ENCODE peak calls at places on chromosomes 3 and 15, in eight cellular contexts. R is stimulated activated CD8-positive, alpha-beta memory T cell treated with anti-CD3 and anti-CD28 coated beads, Interleukin-4, amount 100 ng/mL, for 48 hours; A is HT-29; E is NCI-H524 treated with DMSO at 0.1 percent for 48 hours; Q is cardiac muscle cell; B is adipocyte; P is activated gamma-delta T cell; C is HTR-8/SVneo. D is an unnamed sample.

GRCh38 chr15:89615135-89615534 is 39.9 kb downstream of the TICRR start:
- DNase-seq in B (no peak), R (no peak), Q (no peak), A (no peak), E (no peak), C (no peak), P (no peak), D (no peak)

GRCh38 chr3:45795882-45796765 is at the start of gene SLC6A20:
- DNase-seq in R (peak), Q (no peak), B (peak), P (peak), E (no peak), A (no peak), C (no peak), D (peak)

GRCh38 chr15:96326551-96327154 is 3.8 kb upstream of the NR2F2 start:
- DNase-seq in E (peak), R (no peak), B (peak), C (no peak), P (no peak), A (peak), Q (peak), D (no peak)

GRCh38 chr3:188948658-188949400 is 222.9 kb upstream of the TPRG1 start:
- DNase-seq in P (no peak), B (peak), Q (peak), E (no peak), A (peak), C (no peak), R (no peak), D (peak)

GRCh38 chr15:73317651-73318462 is 50.9 kb downstream of the HCN4 start:
- DNase-seq in E (no peak), B (no peak), P (no peak), A (no peak), Q (no peak), C (no peak), R (no peak), D (no peak)

GRCh38 chr3:10322355-10322715 is 1.4 kb upstream of the SEC13 start:
- DNase-seq in C (peak), Q (no peak), R (no peak), P (no peak), A (peak), B (no peak), E (no peak), D (peak)

GRCh38 chr15:62708470-62708869 is 334.1 kb upstream of the TPM1 start:
- DNase-seq in E (no peak), A (no peak), R (no peak), Q (no peak), B (no peak), P (no peak), C (no peak), D (no peak)

GRCh38 chr3:179330438-179330837 is 7.6 kb downstream of the ZNF639 start:
- DNase-seq in B (no peak), Q (no peak), C (no peak), R (no peak), P (no peak), A (no peak), E (no peak), D (no peak)

GRCh38 chr3:50171540-50172301 is 16.6 kb downstream of the SEMA3F start:
- DNase-seq in C (no peak), A (peak), B (no peak), E (no peak), R (no peak), P (no peak), Q (no peak), D (peak)

GRCh38 chr3:13650210-13651056 is 101.5 kb downstream of the FBLN2 start:
- DNase-seq in R (peak), C (peak), Q (peak), A (peak), P (peak), B (peak), E (no peak), D (peak)

GRCh38 chr3:95521396-95521795 is 1293.0 kb upstream of the EPHA6 start:
- DNase-seq in A (peak), B (no peak), E (no peak), R (no peak), C (no peak), Q (no peak), P (no peak), D (no peak)

GRCh38 chr15:90680371-90680935 is 36.7 kb upstream of the BLM start:
- DNase-seq in B (peak), R (no peak), Q (peak), P (no peak), C (peak), E (no peak), A (no peak), D (no peak)

GRCh38 chr15:62649793-62650420 is 392.6 kb upstream of the TPM1 start:
- DNase-seq in R (peak), A (no peak), P (no peak), E (no peak), C (no peak), Q (peak), B (peak), D (no peak)

GRCh38 chr3:107942244-107942643 is 148.6 kb downstream of the CD47 start:
- DNase-seq in A (no peak), E (no peak), C (no peak), P (no peak), R (peak), Q (no peak), B (no peak), D (no peak)

GRCh38 chr15:50753463-50753862 is 12.0 kb downstream of the SPPL2A start:
- DNase-seq in E (no peak), B (no peak), C (no peak), P (no peak), R (no peak), Q (peak), A (no peak), D (no peak)

GRCh38 chr3:155326901-155327300 is 33.4 kb upstream of the STRIT1 start:
- DNase-seq in P (no peak), B (no peak), C (no peak), R (no peak), E (no peak), A (no peak), Q (no peak), D (no peak)

GRCh38 chr3:145807990-145808389 is 353.0 kb downstream of the PLOD2 start:
- DNase-seq in A (peak), B (peak), P (no peak), E (no peak), C (no peak), R (no peak), Q (peak), D (no peak)

GRCh38 chr3:134348524-134348923 is 25.7 kb downstream of the AMOTL2 start:
- DNase-seq in E (no peak), B (peak), R (no peak), C (no peak), P (no peak), A (peak), Q (no peak), D (peak)

GRCh38 chr3:32392530-32393302 is 1.1 kb downstream of the CMTM7 start:
- DNase-seq in P (no peak), R (peak), B (peak), A (peak), Q (peak), C (peak), E (no peak), D (no peak)

GRCh38 chr15:74954515-74954914 is 2.1 kb downstream of the RPP25 start:
- DNase-seq in C (no peak), Q (peak), P (no peak), A (no peak), B (peak), E (no peak), R (no peak), D (no peak)

GRCh38 chr3:81887448-81887847 is 126.0 kb upstream of the GBE1 start:
- DNase-seq in B (no peak), P (no peak), R (no peak), Q (no peak), C (no peak), E (no peak), A (no peak), D (no peak)

GRCh38 chr15:27601239-27601942 is 497.7 kb downstream of the OCA2 start:
- DNase-seq in P (no peak), A (no peak), B (no peak), E (no peak), Q (no peak), C (no peak), R (no peak), D (no peak)

GRCh38 chr15:89958107-89958805 is 42.9 kb upstream of the ZNF710 start:
- DNase-seq in C (no peak), P (no peak), Q (no peak), E (no peak), R (no peak), A (peak), B (no peak), D (no peak)

GRCh38 chr3:103924544-103924943 is 1442.2 kb upstream of the ALCAM start:
- DNase-seq in Q (no peak), E (no peak), A (no peak), P (no peak), R (no peak), B (no peak), C (no peak), D (no peak)